ENCODE peak calls at places on chromosomes 7 and 10, in eight cellular contexts. One of them, this sample, is unnamed.

GRCh38 chr7:79702116-79702515 is 248.6 kb upstream of the MAGI2 start:
- DNase-seq in stimulated activated naive CD8-positive, alpha-beta T cell treated with anti-CD3 and anti-CD28 coated beads, Interleukin-15, Interleukin-2, amounts not matched to agents 100 U/mL and 50 U/mL, for 24 hours: no peak
- DNase-seq in NT2/D1: no peak
- DNase-seq in KBM-7: no peak
- DNase-seq in esophagus muscularis mucosa: no peak
- DNase-seq in GM10248: no peak
- DNase-seq in endodermal cell: no peak
- DNase-seq in HEK293T: no peak
- DNase-seq in this sample: no peak

GRCh38 chr7:132537451-132537850 is 38.8 kb downstream of the PLXNA4 start:
- DNase-seq in stimulated activated naive CD8-positive, alpha-beta T cell treated with anti-CD3 and anti-CD28 coated beads, Interleukin-15, Interleukin-2, amounts not matched to agents 100 U/mL and 50 U/mL, for 24 hours: no peak
- DNase-seq in NT2/D1: no peak
- DNase-seq in KBM-7: peak
- DNase-seq in esophagus muscularis mucosa: no peak
- DNase-seq in GM10248: no peak
- DNase-seq in endodermal cell: peak
- DNase-seq in HEK293T: no peak
- DNase-seq in this sample: no peak

GRCh38 chr7:21364838-21365267 is 63.0 kb upstream of the SP4 start:
- DNase-seq in stimulated activated naive CD8-positive, alpha-beta T cell treated with anti-CD3 and anti-CD28 coated beads, Interleukin-15, Interleukin-2, amounts not matched to agents 100 U/mL and 50 U/mL, for 24 hours: no peak
- DNase-seq in NT2/D1: no peak
- DNase-seq in KBM-7: no peak
- DNase-seq in esophagus muscularis mucosa: no peak
- DNase-seq in GM10248: no peak
- DNase-seq in endodermal cell: no peak
- DNase-seq in HEK293T: no peak
- DNase-seq in this sample: no peak

GRCh38 chr7:5776894-5777645 is 4.4 kb downstream of the RNF216 start:
- DNase-seq in stimulated activated naive CD8-positive, alpha-beta T cell treated with anti-CD3 and anti-CD28 coated beads, Interleukin-15, Interleukin-2, amounts not matched to agents 100 U/mL and 50 U/mL, for 24 hours: no peak
- DNase-seq in NT2/D1: no peak
- DNase-seq in KBM-7: no peak
- DNase-seq in esophagus muscularis mucosa: no peak
- DNase-seq in GM10248: no peak
- DNase-seq in endodermal cell: no peak
- DNase-seq in HEK293T: no peak
- DNase-seq in this sample: no peak

GRCh38 chr7:95549818-95550529 is 46.3 kb downstream of the PDK4 start:
- DNase-seq in stimulated activated naive CD8-positive, alpha-beta T cell treated with anti-CD3 and anti-CD28 coated beads, Interleukin-15, Interleukin-2, amounts not matched to agents 100 U/mL and 50 U/mL, for 24 hours: no peak
- DNase-seq in NT2/D1: peak
- DNase-seq in KBM-7: no peak
- DNase-seq in esophagus muscularis mucosa: peak
- DNase-seq in GM10248: no peak
- DNase-seq in endodermal cell: peak
- DNase-seq in HEK293T: no peak
- DNase-seq in this sample: no peak

GRCh38 chr10:51716981-51717380 is 17.6 kb upstream of the CSTF2T start:
- DNase-seq in stimulated activated naive CD8-positive, alpha-beta T cell treated with anti-CD3 and anti-CD28 coated beads, Interleukin-15, Interleukin-2, amounts not matched to agents 100 U/mL and 50 U/mL, for 24 hours: no peak
- DNase-seq in NT2/D1: no peak
- DNase-seq in KBM-7: no peak
- DNase-seq in esophagus muscularis mucosa: no peak
- DNase-seq in GM10248: no peak
- DNase-seq in endodermal cell: no peak
- DNase-seq in HEK293T: no peak
- DNase-seq in this sample: no peak

GRCh38 chr10:98158576-98158975 is 24.1 kb downstream of the R3HCC1L start:
- DNase-seq in stimulated activated naive CD8-positive, alpha-beta T cell treated with anti-CD3 and anti-CD28 coated beads, Interleukin-15, Interleukin-2, amounts not matched to agents 100 U/mL and 50 U/mL, for 24 hours: no peak
- DNase-seq in NT2/D1: no peak
- DNase-seq in KBM-7: no peak
- DNase-seq in esophagus muscularis mucosa: no peak
- DNase-seq in GM10248: no peak
- DNase-seq in endodermal cell: no peak
- DNase-seq in HEK293T: no peak
- DNase-seq in this sample: no peak

GRCh38 chr10:17047908-17048307 is 81.7 kb downstream of the CUBN start:
- DNase-seq in stimulated activated naive CD8-positive, alpha-beta T cell treated with anti-CD3 and anti-CD28 coated beads, Interleukin-15, Interleukin-2, amounts not matched to agents 100 U/mL and 50 U/mL, for 24 hours: no peak
- DNase-seq in NT2/D1: no peak
- DNase-seq in KBM-7: no peak
- DNase-seq in esophagus muscularis mucosa: no peak
- DNase-seq in GM10248: no peak
- DNase-seq in endodermal cell: no peak
- DNase-seq in HEK293T: no peak
- DNase-seq in this sample: no peak

GRCh38 chr10:124589491-124590006 is 127.9 kb downstream of the LHPP start:
- DNase-seq in stimulated activated naive CD8-positive, alpha-beta T cell treated with anti-CD3 and anti-CD28 coated beads, Interleukin-15, Interleukin-2, amounts not matched to agents 100 U/mL and 50 U/mL, for 24 hours: no peak
- DNase-seq in NT2/D1: no peak
- DNase-seq in KBM-7: no peak
- DNase-seq in esophagus muscularis mucosa: no peak
- DNase-seq in GM10248: no peak
- DNase-seq in endodermal cell: no peak
- DNase-seq in HEK293T: no peak
- DNase-seq in this sample: no peak

GRCh38 chr10:73956476-73957338 is 41.2 kb upstream of the VCL start:
- DNase-seq in stimulated activated naive CD8-positive, alpha-beta T cell treated with anti-CD3 and anti-CD28 coated beads, Interleukin-15, Interleukin-2, amounts not matched to agents 100 U/mL and 50 U/mL, for 24 hours: peak
- DNase-seq in NT2/D1: no peak
- DNase-seq in KBM-7: peak
- DNase-seq in esophagus muscularis mucosa: no peak
- DNase-seq in GM10248: peak
- DNase-seq in endodermal cell: no peak
- DNase-seq in HEK293T: no peak
- DNase-seq in this sample: no peak